ENCODE peak calls at places on chromosomes 3 and 15, in four cellular contexts. One of them, this sample, is unnamed.

GRCh38 chr3:54134155-54134554 is 11.8 kb downstream of the CACNA2D3 start:
- DNase-seq in lower lobe of right lung: no peak
- DNase-seq in transverse colon: no peak
- DNase-seq in colonic mucosa: no peak
- DNase-seq in this sample: no peak

GRCh38 chr15:71312731-71313460 is 197.6 kb downstream of the THSD4 start:
- DNase-seq in lower lobe of right lung: no peak
- DNase-seq in transverse colon: no peak
- DNase-seq in colonic mucosa: no peak
- DNase-seq in this sample: no peak

GRCh38 chr3:193712938-193713337 is 119.9 kb downstream of the OPA1 start:
- DNase-seq in transverse colon: no peak
- DNase-seq in lower lobe of right lung: no peak
- DNase-seq in colonic mucosa: no peak
- DNase-seq in this sample: no peak

GRCh38 chr3:14460342-14461005 is 58.1 kb downstream of the SLC6A6 start:
- DNase-seq in lower lobe of right lung: no peak
- DNase-seq in transverse colon: peak; percentile 29
- DNase-seq in colonic mucosa: peak; percentile 43
- DNase-seq in this sample: peak; percentile 78

GRCh38 chr3:194276768-194277546 is 74.2 kb downstream of the CPN2 start:
- DNase-seq in transverse colon: peak; percentile 11
- DNase-seq in colonic mucosa: peak; percentile 44
- DNase-seq in lower lobe of right lung: peak; percentile 50
- DNase-seq in this sample: peak; percentile 49

GRCh38 chr15:76196286-76196948 is 114.9 kb downstream of the ETFA start:
- DNase-seq in transverse colon: peak; percentile 79
- DNase-seq in colonic mucosa: peak; percentile 74
- DNase-seq in lower lobe of right lung: peak; percentile 46
- DNase-seq in this sample: peak; percentile 63

GRCh38 chr3:127978636-127979035 is 63.6 kb downstream of the KBTBD12 start:
- DNase-seq in transverse colon: no peak
- DNase-seq in colonic mucosa: no peak
- DNase-seq in lower lobe of right lung: no peak
- DNase-seq in this sample: no peak

GRCh38 chr15:83064859-83065258 is 2.2 kb downstream of the BTBD1 start:
- DNase-seq in transverse colon: no peak
- DNase-seq in lower lobe of right lung: no peak
- DNase-seq in colonic mucosa: no peak
- DNase-seq in this sample: no peak

GRCh38 chr15:34436956-34437442 is 609 bp downstream of the GOLGA8A start:
- DNase-seq in transverse colon: peak; percentile 39
- DNase-seq in lower lobe of right lung: peak; percentile 55
- DNase-seq in colonic mucosa: no peak
- DNase-seq in this sample: peak; percentile 16

GRCh38 chr3:25820816-25821486 is 31.1 kb downstream of the OXSM start:
- DNase-seq in lower lobe of right lung: no peak
- DNase-seq in transverse colon: no peak
- DNase-seq in colonic mucosa: no peak
- DNase-seq in this sample: no peak

GRCh38 chr3:35965908-35966307 is 326.6 kb downstream of the ARPP21 start:
- DNase-seq in transverse colon: no peak
- DNase-seq in colonic mucosa: no peak
- DNase-seq in lower lobe of right lung: no peak
- DNase-seq in this sample: no peak

GRCh38 chr3:125556314-125556713 is 36.3 kb upstream of the SNX4 start:
- DNase-seq in transverse colon: no peak
- DNase-seq in lower lobe of right lung: no peak
- DNase-seq in colonic mucosa: no peak
- DNase-seq in this sample: no peak

GRCh38 chr15:33871911-33872760 is 96.2 kb upstream of the CHRM5 start:
- DNase-seq in colonic mucosa: no peak
- DNase-seq in lower lobe of right lung: no peak
- DNase-seq in transverse colon: no peak
- DNase-seq in this sample: no peak

GRCh38 chr3:4999626-5000184 is 20.5 kb downstream of the BHLHE40 start:
- DNase-seq in transverse colon: no peak
- DNase-seq in colonic mucosa: no peak
- DNase-seq in lower lobe of right lung: no peak
- DNase-seq in this sample: no peak

GRCh38 chr15:44813231-44813630 is 76.9 kb downstream of the TRIM69 start:
- DNase-seq in lower lobe of right lung: no peak
- DNase-seq in transverse colon: peak; percentile 44
- DNase-seq in colonic mucosa: peak; percentile 63
- DNase-seq in this sample: peak; percentile 55

GRCh38 chr3:107116251-107116650 is 261.0 kb upstream of the CCDC54 start:
- DNase-seq in transverse colon: no peak
- DNase-seq in lower lobe of right lung: no peak
- DNase-seq in colonic mucosa: no peak
- DNase-seq in this sample: no peak

GRCh38 chr3:16600771-16601538 is 4.3 kb downstream of the DAZL start:
- DNase-seq in lower lobe of right lung: peak; percentile 84
- DNase-seq in colonic mucosa: peak; percentile 73
- DNase-seq in transverse colon: peak; percentile 83
- DNase-seq in this sample: peak; percentile 86

GRCh38 chr3:14877404-14877803 is 58.6 kb downstream of the FGD5 start:
- DNase-seq in colonic mucosa: peak; percentile 28
- DNase-seq in transverse colon: no peak
- DNase-seq in lower lobe of right lung: no peak
- DNase-seq in this sample: no peak

GRCh38 chr3:197482001-197482400 is 73.8 kb downstream of the BDH1 start:
- DNase-seq in transverse colon: no peak
- DNase-seq in colonic mucosa: no peak
- DNase-seq in lower lobe of right lung: no peak
- DNase-seq in this sample: no peak

GRCh38 chr3:188712257-188712924 is 459.4 kb upstream of the TPRG1 start:
- DNase-seq in lower lobe of right lung: no peak
- DNase-seq in transverse colon: no peak
- DNase-seq in colonic mucosa: no peak
- DNase-seq in this sample: no peak

GRCh38 chr15:93603550-93603949 is 514.5 kb upstream of the RGMA start:
- DNase-seq in lower lobe of right lung: no peak
- DNase-seq in colonic mucosa: no peak
- DNase-seq in transverse colon: no peak
- DNase-seq in this sample: no peak

GRCh38 chr3:111590096-111590491 is 5.1 kb downstream of the ZBED2 start:
- DNase-seq in transverse colon: no peak
- DNase-seq in colonic mucosa: no peak
- DNase-seq in lower lobe of right lung: no peak
- DNase-seq in this sample: no peak

GRCh38 chr3:161221881-161222600 is 930 bp downstream of the NMD3 start:
- DNase-seq in colonic mucosa: peak; percentile 33
- DNase-seq in transverse colon: peak; percentile 21
- DNase-seq in lower lobe of right lung: peak; percentile 46
- DNase-seq in this sample: peak; percentile 52

GRCh38 chr3:175269394-175269793 is 410.3 kb downstream of the NAALADL2 start:
- DNase-seq in transverse colon: no peak
- DNase-seq in colonic mucosa: no peak
- DNase-seq in lower lobe of right lung: no peak
- DNase-seq in this sample: no peak

GRCh38 chr15:60548101-60548500 is 69.2 kb upstream of the ICE2 start:
- DNase-seq in transverse colon: no peak
- DNase-seq in colonic mucosa: no peak
- DNase-seq in lower lobe of right lung: no peak
- DNase-seq in this sample: no peak

GRCh38 chr3:50666801-50667200 is 7.9 kb upstream of the DOCK3 start:
- DNase-seq in colonic mucosa: no peak
- DNase-seq in lower lobe of right lung: no peak
- DNase-seq in transverse colon: no peak
- DNase-seq in this sample: no peak

GRCh38 chr15:94844533-94845390 is 613.4 kb downstream of the MCTP2 start:
- DNase-seq in transverse colon: peak; percentile 91
- DNase-seq in colonic mucosa: peak; percentile 90
- DNase-seq in lower lobe of right lung: peak; percentile 74
- DNase-seq in this sample: peak; percentile 84

GRCh38 chr3:48412375-48413001 is 17.4 kb downstream of the PLXNB1 start:
- DNase-seq in transverse colon: no peak
- DNase-seq in colonic mucosa: no peak
- DNase-seq in lower lobe of right lung: peak; percentile 40
- DNase-seq in this sample: no peak

GRCh38 chr3:151356791-151357460 is 27.6 kb upstream of the P2RY13 start:
- DNase-seq in transverse colon: no peak
- DNase-seq in lower lobe of right lung: no peak
- DNase-seq in colonic mucosa: no peak
- DNase-seq in this sample: no peak

GRCh38 chr3:18111702-18112311 is 313.3 kb downstream of the SATB1 start:
- DNase-seq in colonic mucosa: no peak
- DNase-seq in transverse colon: no peak
- DNase-seq in lower lobe of right lung: no peak
- DNase-seq in this sample: no peak

GRCh38 chr3:102163039-102163817 is 271.6 kb upstream of the ZPLD1 start:
- DNase-seq in lower lobe of right lung: no peak
- DNase-seq in colonic mucosa: no peak
- DNase-seq in transverse colon: no peak
- DNase-seq in this sample: peak; percentile 41

GRCh38 chr3:8794247-8794646 is 24.8 kb upstream of the OXTR start:
- DNase-seq in lower lobe of right lung: no peak
- DNase-seq in colonic mucosa: no peak
- DNase-seq in transverse colon: no peak
- DNase-seq in this sample: no peak

GRCh38 chr3:8793242-8793641 is 23.8 kb upstream of the OXTR start:
- DNase-seq in transverse colon: no peak
- DNase-seq in lower lobe of right lung: no peak
- DNase-seq in colonic mucosa: no peak
- DNase-seq in this sample: no peak

GRCh38 chr3:8784676-8785435 is 15.4 kb upstream of the OXTR start:
- DNase-seq in colonic mucosa: no peak
- DNase-seq in lower lobe of right lung: no peak
- DNase-seq in transverse colon: no peak
- DNase-seq in this sample: no peak

DNA sequence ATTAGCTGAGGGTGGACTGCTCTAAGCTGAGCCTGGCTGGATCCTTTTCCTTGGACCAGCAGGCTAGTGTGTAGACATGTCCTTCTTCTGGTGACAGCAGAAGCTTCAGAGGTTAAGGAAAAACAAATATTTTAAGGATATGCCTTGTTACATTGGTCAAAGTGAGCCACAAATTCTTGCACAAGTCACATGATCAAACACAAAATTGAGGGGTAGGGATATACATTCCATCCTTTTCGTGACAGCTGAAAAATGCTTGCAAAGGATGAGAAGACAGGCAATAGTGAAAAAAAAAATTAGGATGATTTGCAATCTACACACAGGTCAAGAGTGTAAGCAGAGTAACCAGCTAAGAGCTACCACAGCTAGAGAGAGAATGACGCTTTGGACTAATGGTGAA is 21.1 kb upstream of the OXTR start:
- DNase-seq in lower lobe of right lung: no peak
- DNase-seq in colonic mucosa: no peak
- DNase-seq in transverse colon: no peak
- DNase-seq in this sample: no peak
- TF ChIP-seq CTCF in lower lobe of right lung: no peak
- TF ChIP-seq CTCF in colonic mucosa: no peak
- TF ChIP-seq CTCF in transverse colon: no peak
- TF ChIP-seq CTCF in this sample: no peak

GRCh38 chr3:73442152-73442551 is 182.6 kb downstream of the PDZRN3 start:
- DNase-seq in colonic mucosa: no peak
- DNase-seq in lower lobe of right lung: no peak
- DNase-seq in transverse colon: no peak
- DNase-seq in this sample: no peak
- H3K27ac ChIP-seq in colonic mucosa: no peak overlapping the region
- H3K27ac ChIP-seq in lower lobe of right lung: no peak overlapping the region
- H3K27ac ChIP-seq in transverse colon: no peak overlapping the region
- H3K27ac ChIP-seq in this sample: no peak overlapping the region

GRCh38 chr3:157116017-157116416 is 43.9 kb downstream of the CCNL1 start:
- DNase-seq in lower lobe of right lung: no peak
- DNase-seq in colonic mucosa: no peak
- DNase-seq in transverse colon: no peak
- DNase-seq in this sample: no peak

GRCh38 chr3:157111578-157111977 is 48.4 kb downstream of the CCNL1 start:
- DNase-seq in colonic mucosa: no peak
- DNase-seq in transverse colon: no peak
- DNase-seq in lower lobe of right lung: no peak
- DNase-seq in this sample: no peak

GRCh38 chr3:157112536-157112935 is 47.4 kb downstream of the CCNL1 start:
- DNase-seq in lower lobe of right lung: no peak
- DNase-seq in transverse colon: no peak
- DNase-seq in colonic mucosa: no peak
- DNase-seq in this sample: no peak

GRCh38 chr3:157115069-157116006 is 44.6 kb downstream of the CCNL1 start:
- DNase-seq in lower lobe of right lung: no peak
- DNase-seq in transverse colon: no peak
- DNase-seq in colonic mucosa: no peak
- DNase-seq in this sample: no peak

DNA sequence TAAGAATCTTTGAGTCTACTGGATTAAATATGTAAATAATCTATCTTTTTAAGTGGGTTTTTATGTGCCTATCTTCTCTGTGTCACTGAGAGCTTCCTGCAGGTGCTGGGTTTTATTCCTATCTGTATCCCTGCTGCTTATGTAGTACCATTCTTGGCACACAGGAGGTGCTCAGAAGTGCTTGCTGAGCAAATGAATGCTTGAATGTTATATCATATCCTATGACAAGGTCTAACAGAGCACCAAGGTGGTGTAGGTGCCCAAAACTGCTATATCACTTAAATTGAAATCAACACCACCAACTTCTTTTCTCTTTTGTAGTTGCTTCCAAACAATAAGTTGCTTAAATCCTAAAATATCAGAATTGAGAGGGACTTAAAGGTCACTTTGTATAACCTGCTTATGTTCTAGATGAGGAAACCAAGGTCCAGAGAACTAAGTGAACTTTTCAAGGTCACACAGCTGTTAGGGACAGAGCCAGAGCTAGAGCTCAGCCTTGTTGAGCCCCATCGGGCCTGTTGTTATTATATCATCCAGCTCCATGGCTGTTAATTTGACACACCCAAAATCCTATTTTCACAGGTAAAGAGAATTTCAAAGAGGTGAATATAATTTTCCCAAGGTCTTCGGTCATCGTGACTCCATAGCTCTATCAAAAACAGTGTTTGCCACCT is 46.0 kb downstream of the CCNL1 start:
- DNase-seq in transverse colon: no peak
- DNase-seq in lower lobe of right lung: no peak
- DNase-seq in colonic mucosa: no peak
- DNase-seq in this sample: no peak
- TF ChIP-seq CTCF in transverse colon: no peak
- TF ChIP-seq CTCF in lower lobe of right lung: no peak
- TF ChIP-seq CTCF in colonic mucosa: no peak
- TF ChIP-seq CTCF in this sample: no peak

DNA sequence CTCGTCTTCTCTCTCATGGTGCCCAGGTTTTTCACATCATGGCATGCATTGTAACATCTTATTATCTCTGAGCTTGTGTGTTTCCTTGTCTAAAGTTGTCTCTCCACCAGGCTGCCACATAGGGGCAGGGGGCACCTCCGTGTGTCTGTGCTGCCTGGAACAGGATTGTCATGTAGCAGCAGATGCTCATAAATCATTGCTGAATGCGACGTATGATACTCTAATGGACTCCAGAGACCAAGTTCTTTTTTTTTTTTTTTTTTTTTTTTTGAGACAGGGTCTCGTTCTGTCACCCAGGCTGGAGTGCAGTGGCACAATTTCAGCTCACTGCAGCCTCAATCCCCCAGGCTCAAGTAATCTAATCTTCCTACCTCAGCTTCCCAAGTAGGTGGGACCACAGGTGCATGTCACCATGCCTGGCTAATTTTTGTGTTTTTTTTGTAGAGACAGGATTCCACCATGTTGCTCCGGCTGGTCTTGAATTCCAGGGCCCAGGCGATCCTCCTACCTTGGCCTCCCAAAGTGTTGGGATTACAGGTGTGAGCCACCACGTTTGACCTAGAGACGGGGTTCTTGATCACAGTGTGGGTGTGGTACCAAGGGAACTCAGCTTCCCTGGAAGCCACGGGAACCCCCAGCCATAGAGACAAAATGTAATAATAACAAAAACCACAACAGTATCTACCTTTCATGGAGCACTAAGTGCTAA is 4.7 kb upstream of the DNASE1L3 start:
- DNase-seq in lower lobe of right lung: no peak
- DNase-seq in transverse colon: no peak
- DNase-seq in colonic mucosa: no peak
- DNase-seq in this sample: no peak
- H3K27ac ChIP-seq in lower lobe of right lung: no peak overlapping the region
- H3K27ac ChIP-seq in transverse colon: no peak overlapping the region
- H3K27ac ChIP-seq in colonic mucosa: no peak overlapping the region
- H3K27ac ChIP-seq in this sample: no peak overlapping the region